ENCODE peak calls at places on chromosomes 7 and 10, in nine cellular contexts. R is NCI-H2081; F is activated CD8-positive, alpha-beta T cell treated with anti-CD3 and anti-CD28 coated beads, Interleukin-2, amount 10 ng/mL, durations not matched to agents 7 days and 5 days; O is NCI-H1092; W is nephron progenitor cell; Q is cardiac muscle cell; P is coronary artery; J is MM.1S; X is stimulated activated CD8-positive, alpha-beta memory T cell treated with anti-CD3 and anti-CD28 coated beads, Interleukin-4, amount 100 ng/mL, for 24 hours. B is an unnamed sample.

GRCh38 chr10:15112657-15113056 is 15.5 kb downstream of the RPP38 start:
- DNase-seq in O (no peak), F (no peak), R (no peak), P (no peak), W (no peak), X (no peak), Q (no peak), J (no peak), B (no peak)

GRCh38 chr10:114616516-114616915 is 41.6 kb downstream of the ABLIM1 start:
- DNase-seq in R (no peak), W (no peak), O (no peak), P (no peak), Q (no peak), J (no peak), F (no peak), X (no peak), B (no peak)

GRCh38 chr7:11341285-11341944 is 367.7 kb downstream of the PHF14 start:
- DNase-seq in Q (peak; percentile 64), W (no peak), X (no peak), J (no peak), P (no peak), O (peak; percentile 57), R (peak; percentile 32), F (no peak), B (no peak)

GRCh38 chr7:153524070-153524601 is 528.1 kb upstream of the DPP6 start:
- DNase-seq in W (no peak), F (no peak), O (no peak), R (peak; percentile 50), Q (no peak), P (no peak), J (no peak), X (no peak), B (no peak)

GRCh38 chr10:98031440-98031839 is 1.0 kb upstream of the CRTAC1 start:
- DNase-seq in F (no peak), P (no peak), O (no peak), J (no peak), X (no peak), Q (no peak), W (no peak), R (no peak), B (no peak)

GRCh38 chr10:70952446-70952845 is 64.1 kb upstream of the PCBD1 start:
- DNase-seq in Q (no peak), P (no peak), J (no peak), R (no peak), X (no peak), W (no peak), F (no peak), O (no peak), B (no peak)

GRCh38 chr10:8159628-8160165 is 105.2 kb downstream of the GATA3 start:
- DNase-seq in W (no peak), F (no peak), X (no peak), R (peak; percentile 9), J (no peak), P (no peak), O (no peak), Q (no peak), B (no peak)

GRCh38 chr7:29045258-29046095 is 87.3 kb upstream of the TRIL start:
- DNase-seq in Q (no peak), F (no peak), R (no peak), P (no peak), W (no peak), J (no peak), X (no peak), O (no peak), B (no peak)

GRCh38 chr10:33571616-33572015 is 237.1 kb upstream of the NRP1 start:
- DNase-seq in O (no peak), J (no peak), F (no peak), Q (no peak), X (no peak), R (no peak), P (no peak), W (no peak), B (no peak)

GRCh38 chr7:55498142-55498541 is 74.2 kb downstream of the VOPP1 start:
- DNase-seq in O (no peak), F (peak; percentile 51), X (no peak), P (no peak), R (no peak), W (no peak), J (no peak), Q (no peak), B (no peak)

GRCh38 chr10:119686465-119687191 is 35.4 kb downstream of the BAG3 start:
- DNase-seq in P (peak; percentile 86), J (peak; percentile 74), R (peak; percentile 59), X (peak; percentile 77), Q (peak; percentile 90), W (peak; percentile 80), F (peak; percentile 80), O (peak; percentile 27), B (peak; percentile 67)

GRCh38 chr10:73827346-73828089 is 16.1 kb upstream of the NDST2 start:
- DNase-seq in R (no peak), X (no peak), J (no peak), W (no peak), P (no peak), Q (no peak), O (no peak), F (no peak), B (no peak)

GRCh38 chr10:30806824-30807223 is 177.3 kb upstream of the LYZL2 start:
- DNase-seq in R (no peak), P (no peak), X (no peak), Q (no peak), O (no peak), W (no peak), J (no peak), F (no peak), B (no peak)

GRCh38 chr7:151091003-151091402 is 4.7 kb downstream of the AGAP3 start:
- DNase-seq in W (no peak), X (no peak), P (no peak), F (no peak), O (no peak), R (no peak), Q (no peak), J (no peak), B (no peak)

GRCh38 chr7:159099217-159099655 is 45.4 kb downstream of the VIPR2 start:
- DNase-seq in Q (no peak), F (no peak), W (no peak), X (no peak), J (no peak), R (no peak), O (no peak), P (peak; percentile 75), B (no peak)

GRCh38 chr7:12926236-12926635 is 238.8 kb downstream of the ARL4A start:
- DNase-seq in J (no peak), W (no peak), P (no peak), F (no peak), X (no peak), O (no peak), R (no peak), Q (peak; percentile 45), B (no peak)

GRCh38 chr10:8102708-8103401 is 48.4 kb downstream of the GATA3 start:
- DNase-seq in J (no peak), O (no peak), Q (no peak), P (no peak), W (no peak), X (peak; percentile 8), F (no peak), R (no peak), B (no peak)

GRCh38 chr10:102918817-102919236 is 733 bp downstream of the CNNM2 start:
- DNase-seq in F (peak; percentile 61), X (peak; percentile 4), R (peak; percentile 6), P (no peak), J (no peak), W (no peak), Q (no peak), O (no peak), B (no peak)